ENCODE peak calls at places on chromosomes 11 and 22, in seven cellular contexts. One of them, this sample, is unnamed.

GRCh38 chr11:75286826-75287465 is 46.4 kb downstream of the TPBGL start:
- DNase-seq in sciatic nerve: no peak
- DNase-seq in activated T-cell treated with anti-CD3 and anti-CD28 coated beads for 1 hour: no peak
- DNase-seq in effector CD8-positive, alpha-beta T cell: no peak
- DNase-seq in NCI-H1436: no peak
- DNase-seq in M059J: no peak
- DNase-seq in NCI-H1417: no peak
- DNase-seq in this sample: no peak

GRCh38 chr11:123707606-123708205 is 33.8 kb downstream of the ZNF202 start:
- DNase-seq in M059J: peak
- DNase-seq in effector CD8-positive, alpha-beta T cell: peak
- DNase-seq in NCI-H1436: peak
- DNase-seq in sciatic nerve: no peak
- DNase-seq in NCI-H1417: peak
- DNase-seq in activated T-cell treated with anti-CD3 and anti-CD28 coated beads for 1 hour: peak
- DNase-seq in this sample: peak

GRCh38 chr11:63417174-63417852 is 47.7 kb downstream of the SLC22A9 start:
- DNase-seq in NCI-H1417: no peak
- DNase-seq in activated T-cell treated with anti-CD3 and anti-CD28 coated beads for 1 hour: no peak
- DNase-seq in effector CD8-positive, alpha-beta T cell: no peak
- DNase-seq in sciatic nerve: no peak
- DNase-seq in M059J: no peak
- DNase-seq in NCI-H1436: no peak
- DNase-seq in this sample: no peak

GRCh38 chr11:82843057-82843795 is 57.0 kb downstream of the PRCP start:
- DNase-seq in sciatic nerve: no peak
- DNase-seq in M059J: peak
- DNase-seq in NCI-H1436: no peak
- DNase-seq in NCI-H1417: no peak
- DNase-seq in activated T-cell treated with anti-CD3 and anti-CD28 coated beads for 1 hour: no peak
- DNase-seq in effector CD8-positive, alpha-beta T cell: no peak
- DNase-seq in this sample: no peak

GRCh38 chr11:66912963-66913362 is 45.2 kb downstream of the PC start:
- DNase-seq in M059J: no peak
- DNase-seq in NCI-H1436: no peak
- DNase-seq in activated T-cell treated with anti-CD3 and anti-CD28 coated beads for 1 hour: no peak
- DNase-seq in sciatic nerve: no peak
- DNase-seq in effector CD8-positive, alpha-beta T cell: no peak
- DNase-seq in NCI-H1417: no peak
- DNase-seq in this sample: peak

GRCh38 chr22:21074092-21074715 is 28.5 kb downstream of the LRRC74B start:
- DNase-seq in effector CD8-positive, alpha-beta T cell: no peak
- DNase-seq in M059J: peak
- DNase-seq in sciatic nerve: no peak
- DNase-seq in activated T-cell treated with anti-CD3 and anti-CD28 coated beads for 1 hour: no peak
- DNase-seq in NCI-H1417: no peak
- DNase-seq in NCI-H1436: no peak
- DNase-seq in this sample: no peak

GRCh38 chr11:15670520-15671070 is 555.9 kb downstream of the INSC start:
- DNase-seq in M059J: no peak
- DNase-seq in activated T-cell treated with anti-CD3 and anti-CD28 coated beads for 1 hour: no peak
- DNase-seq in effector CD8-positive, alpha-beta T cell: no peak
- DNase-seq in NCI-H1436: no peak
- DNase-seq in sciatic nerve: no peak
- DNase-seq in NCI-H1417: no peak
- DNase-seq in this sample: no peak

GRCh38 chr11:504053-504993 is 2.7 kb downstream of the RNH1 start:
- DNase-seq in NCI-H1436: no peak
- DNase-seq in NCI-H1417: no peak
- DNase-seq in M059J: no peak
- DNase-seq in sciatic nerve: peak
- DNase-seq in activated T-cell treated with anti-CD3 and anti-CD28 coated beads for 1 hour: no peak
- DNase-seq in effector CD8-positive, alpha-beta T cell: no peak
- DNase-seq in this sample: peak

GRCh38 chr11:122032317-122032716 is 83.7 kb downstream of the BLID start:
- DNase-seq in NCI-H1436: no peak
- DNase-seq in sciatic nerve: no peak
- DNase-seq in activated T-cell treated with anti-CD3 and anti-CD28 coated beads for 1 hour: no peak
- DNase-seq in effector CD8-positive, alpha-beta T cell: no peak
- DNase-seq in M059J: no peak
- DNase-seq in NCI-H1417: no peak
- DNase-seq in this sample: peak

GRCh38 chr22:48920776-48921241 is 906.9 kb downstream of the BRD1 start:
- DNase-seq in M059J: no peak
- DNase-seq in effector CD8-positive, alpha-beta T cell: no peak
- DNase-seq in sciatic nerve: no peak
- DNase-seq in NCI-H1436: no peak
- DNase-seq in activated T-cell treated with anti-CD3 and anti-CD28 coated beads for 1 hour: no peak
- DNase-seq in NCI-H1417: no peak
- DNase-seq in this sample: peak

GRCh38 chr11:2138075-2138435 is 1.1 kb downstream of the IGF2 start:
- DNase-seq in effector CD8-positive, alpha-beta T cell: no peak
- DNase-seq in sciatic nerve: no peak
- DNase-seq in activated T-cell treated with anti-CD3 and anti-CD28 coated beads for 1 hour: no peak
- DNase-seq in M059J: no peak
- DNase-seq in NCI-H1417: peak
- DNase-seq in NCI-H1436: no peak
- DNase-seq in this sample: no peak

GRCh38 chr22:47017245-47017644 is 254.8 kb downstream of the TBC1D22A start:
- DNase-seq in activated T-cell treated with anti-CD3 and anti-CD28 coated beads for 1 hour: no peak
- DNase-seq in effector CD8-positive, alpha-beta T cell: no peak
- DNase-seq in NCI-H1417: no peak
- DNase-seq in NCI-H1436: no peak
- DNase-seq in sciatic nerve: peak
- DNase-seq in M059J: no peak
- DNase-seq in this sample: no peak

GRCh38 chr11:20155683-20156279 is 4.5 kb downstream of the DBX1 start:
- DNase-seq in sciatic nerve: no peak
- DNase-seq in activated T-cell treated with anti-CD3 and anti-CD28 coated beads for 1 hour: no peak
- DNase-seq in M059J: no peak
- DNase-seq in NCI-H1417: no peak
- DNase-seq in NCI-H1436: no peak
- DNase-seq in effector CD8-positive, alpha-beta T cell: no peak
- DNase-seq in this sample: no peak

GRCh38 chr11:73340164-73340563 is 32.1 kb downstream of the ARHGEF17 start:
- DNase-seq in effector CD8-positive, alpha-beta T cell: no peak
- DNase-seq in NCI-H1417: no peak
- DNase-seq in activated T-cell treated with anti-CD3 and anti-CD28 coated beads for 1 hour: no peak
- DNase-seq in NCI-H1436: no peak
- DNase-seq in M059J: peak
- DNase-seq in sciatic nerve: no peak
- DNase-seq in this sample: no peak

GRCh38 chr11:34427171-34427805 is 11.4 kb upstream of the CAT start:
- DNase-seq in NCI-H1436: no peak
- DNase-seq in sciatic nerve: no peak
- DNase-seq in M059J: peak
- DNase-seq in effector CD8-positive, alpha-beta T cell: no peak
- DNase-seq in NCI-H1417: no peak
- DNase-seq in activated T-cell treated with anti-CD3 and anti-CD28 coated beads for 1 hour: no peak
- DNase-seq in this sample: no peak

GRCh38 chr22:29030016-29030617 is 31.5 kb downstream of the C22orf31 start:
- DNase-seq in effector CD8-positive, alpha-beta T cell: no peak
- DNase-seq in sciatic nerve: peak
- DNase-seq in activated T-cell treated with anti-CD3 and anti-CD28 coated beads for 1 hour: no peak
- DNase-seq in M059J: peak
- DNase-seq in NCI-H1436: no peak
- DNase-seq in NCI-H1417: peak
- DNase-seq in this sample: no peak

GRCh38 chr22:36136988-36137387 is 23.6 kb downstream of the APOL3 start:
- DNase-seq in M059J: peak
- DNase-seq in NCI-H1417: no peak
- DNase-seq in NCI-H1436: no peak
- DNase-seq in activated T-cell treated with anti-CD3 and anti-CD28 coated beads for 1 hour: no peak
- DNase-seq in effector CD8-positive, alpha-beta T cell: no peak
- DNase-seq in sciatic nerve: no peak
- DNase-seq in this sample: no peak

GRCh38 chr11:1055109-1055703 is 18.7 kb upstream of the MUC6 start:
- DNase-seq in effector CD8-positive, alpha-beta T cell: no peak
- DNase-seq in sciatic nerve: no peak
- DNase-seq in NCI-H1436: no peak
- DNase-seq in NCI-H1417: no peak
- DNase-seq in activated T-cell treated with anti-CD3 and anti-CD28 coated beads for 1 hour: no peak
- DNase-seq in M059J: no peak
- DNase-seq in this sample: no peak

GRCh38 chr11:106447631-106448191 is 370.2 kb downstream of the AASDHPPT start:
- DNase-seq in NCI-H1417: no peak
- DNase-seq in activated T-cell treated with anti-CD3 and anti-CD28 coated beads for 1 hour: no peak
- DNase-seq in NCI-H1436: no peak
- DNase-seq in sciatic nerve: no peak
- DNase-seq in M059J: no peak
- DNase-seq in effector CD8-positive, alpha-beta T cell: no peak
- DNase-seq in this sample: peak

GRCh38 chr11:105202844-105203548 is 63.4 kb upstream of the CARD18 start:
- DNase-seq in M059J: peak
- DNase-seq in activated T-cell treated with anti-CD3 and anti-CD28 coated beads for 1 hour: no peak
- DNase-seq in sciatic nerve: no peak
- DNase-seq in effector CD8-positive, alpha-beta T cell: no peak
- DNase-seq in NCI-H1436: no peak
- DNase-seq in NCI-H1417: no peak
- DNase-seq in this sample: no peak

GRCh38 chr11:1050581-1051355 is 14.2 kb upstream of the MUC6 start:
- DNase-seq in NCI-H1436: peak
- DNase-seq in effector CD8-positive, alpha-beta T cell: peak
- DNase-seq in NCI-H1417: peak
- DNase-seq in sciatic nerve: no peak
- DNase-seq in activated T-cell treated with anti-CD3 and anti-CD28 coated beads for 1 hour: peak
- DNase-seq in M059J: peak
- DNase-seq in this sample: peak